ENCODE peak calls at places on chromosomes 13 and 19, in nine cellular contexts. Y is foreskin fibroblast, C is IMR-90, A is cardiac fibroblast, T is GM13977, D is adrenal gland, X is Peyer's patch, R is PC-3, J is astrocyte of the spinal cord. V is an unnamed sample.

GRCh38 chr13:107743983-107744382 is 471.4 kb downstream of the LIG4 start:
- DNase-seq in Y (peak), C (peak), A (no peak), T (no peak), D (no peak), X (no peak), R (peak), J (peak), V (no peak)

GRCh38 chr13:73259061-73259908 is 200.5 kb downstream of the KLF5 start:
- DNase-seq in Y (no peak), C (peak), A (peak), T (no peak), D (no peak), X (no peak), R (no peak), J (no peak), V (no peak)

GRCh38 chr19:13132471-13133166 is 14.6 kb downstream of the NACC1 start:
- DNase-seq in Y (peak), C (peak), A (peak), T (no peak), D (no peak), X (no peak), R (peak), J (peak), V (no peak)

GRCh38 chr13:35954207-35954560 is 177.0 kb downstream of the DCLK1 start:
- DNase-seq in Y (no peak), C (no peak), A (no peak), T (no peak), D (no peak), X (no peak), R (no peak), J (no peak), V (no peak)

GRCh38 chr19:50173144-50173543 is 10.1 kb upstream of the IZUMO2 start:
- DNase-seq in Y (no peak), C (no peak), A (no peak), T (peak), D (no peak), X (peak), R (peak), J (no peak), V (no peak)

GRCh38 chr19:50204811-50205675 is 1.6 kb downstream of the MYH14 start:
- DNase-seq in Y (no peak), C (no peak), A (no peak), T (peak), D (no peak), X (peak), R (peak), J (no peak), V (no peak)

GRCh38 chr19:4057913-4058695 is 8.6 kb downstream of the ZBTB7A start:
- DNase-seq in Y (peak), C (peak), A (peak), T (no peak), D (peak), X (peak), R (peak), J (peak), V (no peak)

GRCh38 chr19:14033946-14034345 is 2.4 kb downstream of the IL27RA start:
- DNase-seq in Y (no peak), C (no peak), A (no peak), T (no peak), D (no peak), X (no peak), R (no peak), J (no peak), V (no peak)

GRCh38 chr13:42946927-42947326 is 45.1 kb downstream of the EPSTI1 start:
- DNase-seq in Y (peak), C (peak), A (peak), T (no peak), D (no peak), X (no peak), R (no peak), J (peak), V (peak)

GRCh38 chr19:44745386-44745831 is 3.1 kb upstream of the BCL3 start:
- DNase-seq in Y (peak), C (peak), A (peak), T (no peak), D (peak), X (peak), R (peak), J (peak), V (no peak)

GRCh38 chr19:47176627-47177090 is 46.0 kb downstream of the SAE1 start:
- DNase-seq in Y (peak), C (peak), A (peak), T (no peak), D (peak), X (no peak), R (no peak), J (peak), V (peak)

GRCh38 chr19:18309525-18310064 is 13.3 kb downstream of the LSM4 start:
- DNase-seq in Y (no peak), C (no peak), A (no peak), T (peak), D (no peak), X (no peak), R (no peak), J (no peak), V (no peak)

GRCh38 chr13:35978607-35979316 is 152.4 kb downstream of the DCLK1 start:
- DNase-seq in Y (peak), C (peak), A (peak), T (peak), D (peak), X (no peak), R (peak), J (peak), V (peak)

GRCh38 chr13:47672982-47673670 is 327.9 kb downstream of the SUCLA2 start:
- DNase-seq in Y (peak), C (peak), A (peak), T (no peak), D (no peak), X (no peak), R (peak), J (peak), V (peak)

GRCh38 chr19:21202865-21203494 is 61.1 kb downstream of the ZNF431 start:
- DNase-seq in Y (no peak), C (peak), A (peak), T (peak), D (no peak), X (no peak), R (peak), J (no peak), V (no peak)

DNA sequence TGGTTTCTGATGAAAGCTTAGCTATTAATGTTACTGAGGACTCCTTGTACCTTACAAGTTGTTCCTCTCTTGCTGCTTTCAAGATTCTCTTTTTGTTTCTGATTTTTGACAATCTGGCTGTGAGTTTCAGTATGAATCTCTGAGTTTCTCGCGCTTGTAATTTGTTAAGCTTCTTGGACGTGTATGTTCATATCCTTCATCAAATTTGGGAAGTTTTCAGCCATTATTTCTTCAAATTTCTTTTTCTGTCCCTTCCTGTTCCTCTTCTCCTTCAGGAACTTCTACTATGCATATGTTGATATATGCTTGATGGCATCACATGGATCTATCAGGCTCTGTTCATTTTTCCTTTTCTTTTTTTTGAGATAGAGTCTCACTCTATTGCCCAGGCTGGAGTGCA is 5.6 kb upstream of the URI1 start:
- DNase-seq in Y (no peak), C (no peak), A (no peak), T (no peak), D (no peak), X (no peak), R (no peak), J (no peak), V (no peak)
- TF ChIP-seq CTCF in Y (no peak), C (no peak), A (no peak), T (no peak), D (no peak), X (no peak), R (no peak), J (no peak), V (no peak)

GRCh38 chr13:26571518-26571917 is 14.0 kb downstream of the WASF3 start:
- DNase-seq in Y (no peak), C (no peak), A (no peak), T (no peak), D (no peak), X (no peak), R (no peak), J (no peak), V (no peak)
- TF ChIP-seq CTCF in Y (no peak), C (no peak), A (no peak), T (no peak), D (no peak), X (no peak), R (no peak), J (no peak), V (no peak)

DNA sequence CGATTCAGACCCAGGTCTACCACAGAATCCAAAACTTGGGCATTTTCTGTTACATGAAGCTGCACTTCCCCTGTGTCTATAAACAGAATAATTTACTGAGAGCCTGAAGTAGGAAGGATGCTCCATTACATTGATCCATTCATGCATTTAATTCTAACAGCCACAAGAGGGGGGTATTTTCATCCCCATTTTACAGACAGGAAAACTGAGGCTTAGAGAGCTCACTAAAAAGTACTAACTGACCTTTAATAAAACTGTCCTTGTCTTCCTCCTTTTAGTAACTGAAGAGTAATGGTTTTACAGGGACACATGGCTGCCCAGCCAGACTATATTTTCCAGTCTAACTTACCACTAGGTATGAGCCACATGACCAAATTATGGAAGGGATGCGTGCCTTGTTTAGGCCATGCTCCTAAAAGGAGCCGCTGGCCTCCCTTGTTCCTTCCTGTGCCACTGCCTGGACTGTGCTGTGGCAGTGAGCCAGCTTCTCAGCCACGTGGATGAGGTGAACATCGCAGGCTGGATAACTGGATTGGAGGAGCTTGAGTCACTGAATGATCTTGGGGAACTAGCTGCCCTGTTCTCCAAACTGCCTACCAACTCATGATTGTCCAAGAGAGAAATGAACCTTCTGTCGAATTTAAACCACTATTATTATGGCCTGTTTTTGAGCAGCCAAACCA is 108.3 kb downstream of the DOCK9 start:
- DNase-seq in Y (no peak), C (no peak), A (peak), T (no peak), D (peak), X (no peak), R (peak), J (no peak), V (no peak)
- TF ChIP-seq CTCF in Y (no peak), C (peak), A (peak), T (peak), D (no peak), X (no peak), R (peak), J (peak), V (no peak)

GRCh38 chr13:91078093-91078679 is 269.3 kb upstream of the MIR17HG start:
- DNase-seq in Y (no peak), C (no peak), A (peak), T (peak), D (no peak), X (no peak), R (peak), J (peak), V (peak)
- TF ChIP-seq CTCF in Y (peak), C (no peak), A (no peak), T (peak), D (no peak), X (no peak), R (peak), J (peak), V (peak)

GRCh38 chr13:45492538-45492937 is 27.8 kb downstream of the COG3 start:
- DNase-seq in Y (peak), C (peak), A (peak), T (no peak), D (no peak), X (no peak), R (no peak), J (peak), V (peak)

GRCh38 chr13:45490068-45490467 is 25.3 kb downstream of the COG3 start:
- DNase-seq in Y (no peak), C (no peak), A (no peak), T (no peak), D (no peak), X (no peak), R (peak), J (no peak), V (no peak)
- TF ChIP-seq CTCF in Y (no peak), C (no peak), A (no peak), T (peak), D (no peak), X (no peak), R (peak), J (peak), V (peak)

V was measured in astrocyte of the cerebellum.